ENCODE peak calls at places on chromosomes 4 and X, in eight cellular contexts. C is kidney, D is endothelial cell of umbilical vein, I is AG04450, Y is dorsolateral prefrontal cortex, S is adrenal gland, U is gastrocnemius medialis, N is pancreas. F is an unnamed sample.

GRCh38 chr4:5146248-5146647 is 95.0 kb downstream of the STK32B start:
- DNase-seq in S (no peak), C (no peak), Y (no peak), N (no peak), U (no peak), D (no peak), I (no peak), F (no peak)

GRCh38 chr4:90137545-90137944 is 10.4 kb downstream of the CCSER1 start:
- DNase-seq in Y (no peak), I (no peak), S (no peak), U (no peak), C (no peak), N (no peak), D (peak), F (no peak)

GRCh38 chrX:17736856-17737706 is at the start of gene SCML1:
- DNase-seq in D (peak), U (peak), N (peak), Y (peak), I (peak), C (peak), S (peak), F (peak)

GRCh38 chr4:158817562-158818370 is 48.9 kb downstream of the FNIP2 start:
- DNase-seq in S (no peak), U (no peak), Y (no peak), C (no peak), I (no peak), D (peak), N (no peak), F (no peak)

GRCh38 chr4:147782087-147782781 is 50.3 kb downstream of the ARHGAP10 start:
- DNase-seq in U (peak), Y (no peak), N (no peak), I (no peak), D (peak), C (no peak), S (no peak), F (no peak)

GRCh38 chr4:109588176-109588575 is 28.1 kb downstream of the MCUB start:
- DNase-seq in I (no peak), N (no peak), Y (no peak), C (no peak), S (no peak), U (no peak), D (no peak), F (no peak)

GRCh38 chrX:154043003-154043402 is 23.3 kb upstream of the IRAK1 start:
- DNase-seq in Y (no peak), D (no peak), N (no peak), U (no peak), S (peak), C (no peak), I (no peak), F (no peak)

GRCh38 chrX:68416592-68416991 is 16.7 kb downstream of the OPHN1 start:
- DNase-seq in D (peak), S (no peak), Y (no peak), N (no peak), C (no peak), U (no peak), I (no peak), F (no peak)

GRCh38 chrX:39915596-39915995 is 182.2 kb downstream of the BCOR start:
- DNase-seq in I (no peak), N (no peak), Y (peak), C (no peak), S (no peak), D (no peak), U (no peak), F (no peak)

GRCh38 chr4:15654556-15655222 is 468 bp downstream of the FBXL5 start:
- DNase-seq in N (peak), Y (peak), I (no peak), U (peak), D (peak), S (peak), C (peak), F (peak)

GRCh38 chr4:140140566-140140965 is 13.4 kb downstream of the MAML3 start:
- DNase-seq in C (no peak), U (no peak), N (no peak), Y (no peak), D (no peak), I (no peak), S (no peak), F (no peak)

GRCh38 chr4:108144451-108144850 is 24.3 kb downstream of the LEF1 start:
- DNase-seq in D (no peak), U (no peak), C (no peak), N (no peak), I (no peak), S (no peak), Y (no peak), F (no peak)

GRCh38 chr4:168199262-168199957 is 107.1 kb downstream of the ANXA10 start:
- DNase-seq in C (no peak), Y (no peak), D (no peak), U (no peak), N (no peak), I (no peak), S (no peak), F (no peak)

GRCh38 chrX:10109695-10110094 is 47.1 kb upstream of the CLCN4 start:
- DNase-seq in N (no peak), S (no peak), U (no peak), D (no peak), C (peak), I (no peak), Y (peak), F (no peak)

GRCh38 chr4:8198206-8198905 is 734 bp upstream of the SH3TC1 start:
- DNase-seq in U (no peak), N (peak), S (peak), I (no peak), Y (no peak), D (peak), C (peak), F (peak)

GRCh38 chrX:38426785-38427184 is 74.4 kb downstream of the OTC start:
- DNase-seq in S (peak), U (no peak), Y (no peak), I (no peak), D (peak), C (no peak), N (no peak), F (no peak)

GRCh38 chr4:114025176-114025777 is 45.8 kb upstream of the ARSJ start:
- DNase-seq in I (no peak), N (no peak), U (no peak), S (no peak), C (no peak), D (no peak), Y (no peak), F (no peak)

GRCh38 chrX:105314468-105314867 is 94.0 kb upstream of the TEX13A start:
- DNase-seq in C (no peak), U (no peak), S (no peak), D (peak), N (no peak), Y (no peak), I (no peak), F (no peak)

GRCh38 chr4:168197926-168198325 is 105.6 kb downstream of the ANXA10 start:
- DNase-seq in U (no peak), Y (no peak), C (no peak), I (no peak), S (no peak), D (peak), N (no peak), F (no peak)

GRCh38 chr4:39044947-39045734 is 12.9 kb upstream of the TMEM156 start:
- DNase-seq in D (peak), U (no peak), I (no peak), N (peak), Y (no peak), C (no peak), S (no peak), F (peak)

GRCh38 chr4:52032005-52032404 is 6.1 kb downstream of the SGCB start:
- DNase-seq in I (no peak), N (no peak), D (no peak), C (no peak), U (no peak), S (no peak), Y (no peak), F (no peak)

GRCh38 chr4:25108556-25108955 is 51.7 kb downstream of the SEPSECS start:
- DNase-seq in N (no peak), S (no peak), C (no peak), D (no peak), Y (no peak), I (no peak), U (no peak), F (no peak)

GRCh38 chr4:112178731-112179130 is 33.5 kb downstream of the FAM241A start:
- DNase-seq in C (no peak), Y (no peak), I (no peak), D (no peak), S (no peak), U (no peak), N (no peak), F (no peak)
- H3K4me3 ChIP-seq in C (no peak), Y (no peak), I (no peak), D (no peak), S (no peak), U (no peak), N (no peak), F (no peak)

DNA sequence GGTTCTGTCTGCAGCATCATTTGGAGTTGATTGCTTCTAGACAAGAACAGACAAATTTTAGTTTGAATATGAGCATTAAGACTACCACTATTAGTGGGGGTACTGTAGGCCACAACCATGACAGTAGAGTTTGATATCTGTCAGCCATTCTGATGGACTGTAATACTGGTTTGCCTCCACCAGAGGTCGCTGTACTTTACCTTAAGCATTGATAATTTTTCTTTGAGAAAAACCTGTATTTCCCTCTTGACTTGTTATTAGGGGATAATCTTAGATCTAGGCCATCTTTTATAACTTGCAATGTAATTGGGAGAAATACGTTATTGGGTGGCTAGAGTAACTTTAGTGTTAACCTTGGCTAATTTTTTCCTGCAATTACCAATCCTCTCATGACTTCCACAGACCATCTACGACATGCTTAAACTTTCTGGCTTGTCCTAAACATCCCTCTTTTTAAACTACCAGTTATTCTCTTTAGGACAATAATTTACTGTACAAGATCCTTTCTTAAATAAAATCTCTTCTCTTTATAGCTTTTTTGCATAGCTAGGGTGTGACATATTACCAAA is 562.4 kb downstream of the MAGEB5 start:
- DNase-seq in C (no peak), N (no peak), I (no peak), U (no peak), S (no peak), Y (no peak), D (no peak), F (no peak)
- TF ChIP-seq CTCF in C (no peak), N (no peak), I (no peak), U (peak), S (no peak), Y (no peak), D (no peak), F (no peak)

DNA sequence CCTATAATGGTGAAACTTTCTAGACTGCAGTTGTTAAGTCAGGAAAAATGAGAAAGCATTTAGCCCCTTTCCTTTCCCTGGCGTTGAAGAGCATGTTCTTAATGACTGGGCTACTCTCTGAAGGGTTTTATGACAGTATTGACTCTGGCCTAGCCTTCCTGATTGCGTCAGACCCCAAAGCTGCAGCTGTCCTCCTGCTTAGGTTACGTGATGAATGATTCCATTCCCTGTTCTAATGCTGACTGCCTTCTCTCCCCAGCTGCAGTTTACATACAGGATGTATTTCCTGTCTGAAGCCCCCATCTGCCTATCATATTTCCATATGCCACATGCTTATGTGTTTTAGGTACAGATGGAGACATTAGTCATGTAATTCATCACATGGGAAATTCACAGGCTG is 105.8 kb upstream of the EGFL6 start:
- DNase-seq in N (no peak), C (no peak), Y (no peak), S (peak), I (peak), U (peak), D (peak), F (no peak)
- H3K27ac ChIP-seq in N (no peak), C (no peak), Y (no peak), S (peak), I (peak), U (peak), D (no peak), F (no peak)

GRCh38 chrX:121546317-121546716 is 498.9 kb downstream of the GLUD2 start:
- DNase-seq in S (no peak), D (no peak), Y (no peak), I (no peak), C (no peak), N (no peak), U (no peak), F (no peak)
- H3K4me3 ChIP-seq in S (no peak), D (no peak), Y (no peak), I (no peak), C (no peak), N (no peak), U (no peak), F (no peak)

DNA sequence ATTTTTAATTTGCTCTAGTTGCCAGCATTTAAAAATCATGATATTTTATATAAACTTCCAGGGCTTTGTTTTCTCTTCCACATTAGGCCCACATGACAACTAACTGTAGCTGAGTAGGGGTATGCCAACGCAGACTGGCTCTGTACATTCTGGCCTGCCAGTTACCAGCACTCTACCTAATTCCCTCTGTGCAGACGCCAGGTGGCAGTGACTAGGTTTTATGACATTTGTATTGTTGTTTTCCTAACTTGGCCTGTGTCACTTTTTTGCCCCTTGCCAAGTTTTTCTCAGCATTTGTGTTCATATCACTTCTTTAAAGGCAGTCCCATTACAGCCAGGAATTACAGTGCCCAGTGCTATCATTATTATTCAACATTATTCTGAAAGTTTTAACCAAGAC is 347.5 kb downstream of the NKX6-1 start:
- DNase-seq in Y (no peak), D (no peak), S (no peak), I (no peak), N (no peak), C (no peak), U (no peak), F (no peak)
- TF ChIP-seq CTCF in Y (no peak), D (no peak), S (no peak), I (no peak), N (no peak), C (no peak), U (no peak), F (peak)

F was measured in thyroid gland.